ENCODE peak calls at places on chromosomes 1 and 21, in eight cellular contexts. X is AG10803, B is neural progenitor cell, Z is dorsolateral prefrontal cortex, N is breast epithelium, Q is LNCaP clone FGC, M is cardiac muscle cell, G is endodermal cell. U is an unnamed sample.
A peak's percentile ranks its signal among the peaks of the same experiment; 100 is the strongest.

GRCh38 chr1:202521886-202522285 is 173.4 kb downstream of the PPP1R12B start:
- DNase-seq in Z (no peak), X (no peak), M (no peak), Q (no peak), N (no peak), G (no peak), B (no peak), U (no peak)

GRCh38 chr21:45381865-45382697 is 22.9 kb upstream of the COL18A1 start:
- DNase-seq in X (no peak), N (no peak), Z (peak; percentile 33), Q (no peak), B (no peak), G (peak; percentile 41), M (no peak), U (no peak)

GRCh38 chr21:33115586-33116541 is 45.9 kb downstream of the OLIG1 start:
- DNase-seq in M (no peak), X (no peak), B (no peak), Q (no peak), N (peak; percentile 22), G (no peak), Z (peak; percentile 82), U (no peak)

GRCh38 chr21:44006656-44007055 is 5.5 kb upstream of the TRAPPC10 start:
- DNase-seq in G (no peak), B (no peak), M (no peak), Q (no peak), N (no peak), X (peak; percentile 84), Z (no peak), U (peak; percentile 80)

GRCh38 chr1:11882814-11883538 is 24.2 kb upstream of the NPPB start:
- DNase-seq in G (peak; percentile 93), M (peak; percentile 99), Q (no peak), X (no peak), Z (no peak), B (no peak), N (no peak), U (peak; percentile 21)

GRCh38 chr1:164599272-164599671 is 40.3 kb downstream of the PBX1 start:
- DNase-seq in X (no peak), M (no peak), N (no peak), G (no peak), Z (no peak), B (no peak), Q (no peak), U (no peak)

GRCh38 chr21:36572091-36572490 is 92.2 kb upstream of the CLDN14 start:
- DNase-seq in X (no peak), N (no peak), M (no peak), B (no peak), Z (no peak), Q (no peak), G (no peak), U (no peak)

GRCh38 chr21:31346256-31346821 is 2.3 kb upstream of the TIAM1 start:
- DNase-seq in B (no peak), X (peak; percentile 25), G (no peak), N (no peak), Q (no peak), Z (no peak), M (no peak), U (no peak)

GRCh38 chr1:172870901-172871606 is 179.7 kb downstream of the TNFSF18 start:
- DNase-seq in Z (no peak), Q (no peak), M (no peak), X (no peak), N (no peak), B (no peak), G (no peak), U (no peak)

GRCh38 chr1:244801246-244801645 is 34.2 kb upstream of the COX20 start:
- DNase-seq in N (no peak), X (peak; percentile 26), Q (no peak), G (peak; percentile 59), B (peak; percentile 50), M (peak; percentile 33), Z (no peak), U (peak; percentile 52)

DNA sequence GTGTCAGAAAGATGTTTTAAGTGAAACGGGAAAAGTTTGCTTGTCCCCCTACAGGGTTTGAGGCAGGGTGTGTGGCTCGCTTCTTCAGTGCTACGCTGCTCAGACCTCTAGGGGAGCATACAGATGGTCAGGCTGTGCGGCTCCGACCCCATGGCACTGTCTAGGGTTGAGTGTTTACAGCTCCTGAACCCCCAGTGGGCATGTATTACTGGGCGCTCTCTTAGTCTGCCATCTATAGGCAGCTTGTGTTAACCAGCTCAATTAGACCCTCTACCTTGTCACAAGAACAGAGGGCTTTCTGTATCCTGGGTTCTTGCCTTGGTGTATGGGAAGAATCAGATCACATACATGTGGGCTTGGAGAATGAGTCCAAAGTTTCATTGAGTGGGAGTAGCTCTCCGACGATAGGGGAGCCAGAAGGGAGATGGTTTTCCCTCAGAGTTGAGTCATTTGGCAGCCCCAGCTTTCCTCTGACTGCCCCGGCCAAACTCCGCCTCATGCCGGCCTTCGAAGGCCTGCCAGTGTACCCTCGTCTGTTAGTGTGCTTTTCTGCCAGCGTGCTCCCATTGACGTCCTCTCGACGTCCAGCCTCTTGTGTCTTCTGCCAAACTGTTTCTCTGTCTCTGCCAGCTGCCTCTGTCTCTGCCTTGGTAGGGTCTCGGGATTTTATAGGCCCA is 38.6 kb upstream of the ADGRL4 start:
- DNase-seq in Q (no peak), G (peak; percentile 64), X (no peak), B (peak; percentile 66), Z (no peak), M (peak; percentile 13), N (no peak), U (peak; percentile 48)
- TF ChIP-seq CTCF in Q (peak; percentile 10), G (peak; percentile 63), X (no peak), B (peak; percentile 50), Z (no peak), M (no peak), N (no peak), U (peak; percentile 9)

GRCh38 chr1:206676499-206676898 is 8.2 kb upstream of the MAPKAPK2 start:
- DNase-seq in B (no peak), N (no peak), Q (no peak), Z (no peak), X (no peak), M (no peak), G (no peak), U (no peak)

GRCh38 chr1:206672844-206673758 is 11.6 kb upstream of the MAPKAPK2 start:
- DNase-seq in M (no peak), B (no peak), Z (no peak), X (peak; percentile 33), G (no peak), Q (no peak), N (no peak), U (peak; percentile 53)

GRCh38 chr1:206674236-206674635 is 10.5 kb upstream of the MAPKAPK2 start:
- DNase-seq in Z (no peak), N (no peak), M (no peak), Q (no peak), G (no peak), X (no peak), B (no peak), U (no peak)

GRCh38 chr1:206672011-206672688 is 12.6 kb upstream of the MAPKAPK2 start:
- DNase-seq in N (no peak), G (no peak), Z (no peak), X (no peak), B (peak; percentile 60), Q (no peak), M (no peak), U (no peak)

GRCh38 chr1:206674745-206675175 is 9.9 kb upstream of the MAPKAPK2 start:
- DNase-seq in G (no peak), Z (no peak), B (no peak), X (peak; percentile 99), N (peak; percentile 95), Q (no peak), M (no peak), U (peak; percentile 99)
- H3K4me3 ChIP-seq in G (no peak overlapping the region), Z (no peak overlapping the region), B (no peak overlapping the region), X (no peak overlapping the region), N (no peak overlapping the region), Q (no peak overlapping the region), M (no peak overlapping the region), U (no peak overlapping the region)

GRCh38 chr1:38129473-38129872 is 82.9 kb upstream of the POU3F1 start:
- DNase-seq in B (peak; percentile 50), N (no peak), M (no peak), Q (no peak), Z (no peak), X (no peak), G (peak; percentile 81), U (no peak)
- TF ChIP-seq CTCF in B (peak; percentile 55), N (no peak), M (no peak), Q (no peak), Z (no peak), X (no peak), G (peak; percentile 68), U (no peak)

DNA sequence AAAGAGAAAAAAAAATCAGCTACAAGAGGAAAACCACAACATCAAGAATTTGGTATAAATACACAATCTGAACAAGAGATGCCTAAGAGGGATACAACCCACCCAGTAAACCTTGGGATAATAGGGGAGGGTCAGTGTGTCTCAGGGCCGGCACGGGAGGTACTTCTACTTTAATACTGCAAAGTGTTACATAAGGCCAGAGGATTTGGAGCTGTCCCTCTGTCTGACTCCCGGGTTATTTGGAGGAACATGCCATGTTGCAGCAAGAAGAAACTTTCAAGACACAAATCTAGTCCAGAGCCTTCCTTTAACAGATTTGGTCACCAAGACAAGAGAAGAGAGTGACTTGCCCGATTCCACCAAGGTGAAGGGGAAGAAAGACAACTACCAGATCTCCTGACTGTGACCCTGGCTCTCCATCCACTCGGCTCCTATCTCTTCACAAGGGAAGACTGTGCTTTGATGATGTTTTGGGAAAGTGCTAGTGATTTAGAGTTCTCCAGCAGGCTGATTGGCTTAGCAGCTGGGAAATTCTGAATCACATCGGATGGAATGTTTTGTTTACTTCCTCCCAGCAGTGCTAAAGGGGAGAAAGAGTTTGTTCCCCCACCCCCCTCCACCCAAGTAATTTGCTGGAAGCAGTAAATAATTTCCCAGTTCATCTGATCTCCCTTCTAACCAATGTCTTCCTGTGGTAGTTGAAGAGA is 29.3 kb downstream of the SGIP1 start:
- DNase-seq in Q (no peak), X (peak; percentile 97), B (no peak), M (no peak), G (peak; percentile 63), N (no peak), Z (no peak), U (peak; percentile 96)
- H3K4me3 ChIP-seq in Q (no peak overlapping the region), X (peak overlapping the region; percentile 55), B (no peak overlapping the region), M (no peak overlapping the region), G (no peak overlapping the region), N (no peak overlapping the region), Z (no peak overlapping the region), U (peak overlapping the region; percentile 43)

DNA sequence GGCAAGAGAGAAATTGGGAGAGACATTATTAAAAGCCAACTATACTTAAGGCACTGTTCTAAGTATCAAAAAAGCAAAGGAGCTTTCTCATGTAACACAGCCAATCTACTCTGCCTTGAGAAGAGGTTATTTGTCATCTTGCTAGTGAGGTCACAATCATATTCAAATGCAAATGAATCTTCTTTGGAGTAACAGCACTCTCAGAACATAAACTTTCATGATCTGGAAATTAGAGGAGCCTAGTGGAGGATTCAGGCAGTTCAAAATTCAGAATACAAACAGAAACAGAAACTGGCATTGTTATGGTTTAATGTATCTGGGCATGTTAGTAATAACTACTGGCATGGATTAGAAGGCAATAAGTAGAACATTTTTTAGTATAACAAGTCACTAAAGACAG is 57.4 kb downstream of the ARID4B start:
- DNase-seq in X (peak; percentile 42), M (no peak), G (no peak), Q (no peak), N (no peak), Z (no peak), B (no peak), U (no peak)
- TF ChIP-seq CTCF in X (peak; percentile 41), M (peak; percentile 8), G (peak; percentile 24), Q (no peak), N (no peak), Z (no peak), B (no peak), U (no peak)

U was measured in fibroblast of pulmonary artery.